ENCODE peak calls at places on chromosomes 3 and 15, in eight cellular contexts. R, S, H, P, T, G, W and E are unnamed samples. For H3K4me1, the result is how much of the 10 kb centered on the place peaks cover.

GRCh38 chr3:16060358-16060852 is 114.1 kb upstream of the GALNT15 start:
- DNase-seq in W (peak), T (no peak), S (peak), H (peak), R (no peak), P (no peak), G (peak), E (no peak)

GRCh38 chr15:85973584-85974347 is 105.9 kb upstream of the AGBL1 start:
- DNase-seq in H (no peak), S (no peak), R (no peak), G (no peak), P (no peak), T (no peak), W (no peak), E (no peak)

GRCh38 chr3:141083831-141084624 is 32.9 kb downstream of the SPSB4 start:
- DNase-seq in G (no peak), P (no peak), H (no peak), R (no peak), W (peak), S (no peak), T (peak), E (peak)

GRCh38 chr3:14424711-14425573 is 22.5 kb downstream of the SLC6A6 start:
- DNase-seq in S (peak), P (peak), G (no peak), T (no peak), R (no peak), W (no peak), H (no peak), E (no peak)

GRCh38 chr15:90807687-90808086 is 60.7 kb upstream of the FURIN start:
- DNase-seq in G (no peak), P (no peak), H (no peak), T (no peak), R (no peak), W (no peak), S (no peak), E (no peak)

GRCh38 chr3:133996251-133996661 is 33.5 kb downstream of the SLCO2A1 start:
- DNase-seq in G (no peak), T (peak), S (no peak), P (no peak), H (peak), R (no peak), W (no peak), E (no peak)

GRCh38 chr3:11634081-11634635 is 9.6 kb downstream of the VGLL4 start:
- DNase-seq in T (peak), H (no peak), S (no peak), G (peak), P (peak), W (no peak), R (no peak), E (peak)

GRCh38 chr3:28334552-28334951 is 14.0 kb upstream of the ZCWPW2 start:
- DNase-seq in H (no peak), W (no peak), R (no peak), G (no peak), T (no peak), S (peak), P (no peak), E (no peak)

GRCh38 chr15:60004846-60005351 is 788 bp downstream of the FOXB1 start:
- DNase-seq in W (no peak), G (peak), R (no peak), P (no peak), T (peak), H (no peak), S (peak), E (no peak)

GRCh38 chr3:88132894-88133293 is 16.9 kb upstream of the C3orf38 start:
- DNase-seq in H (no peak), R (no peak), W (no peak), T (no peak), S (no peak), P (no peak), G (no peak), E (no peak)

GRCh38 chr3:177820683-177821316 is 623.5 kb upstream of the TBL1XR1 start:
- DNase-seq in S (peak), R (no peak), W (no peak), P (no peak), H (no peak), G (no peak), T (no peak), E (no peak)

GRCh38 chr3:139108253-139108969 is 63.7 kb upstream of the PRR23C start:
- DNase-seq in G (no peak), T (no peak), S (no peak), H (no peak), W (no peak), P (no peak), R (no peak), E (no peak)

GRCh38 chr3:11499144-11499543 is 144.6 kb downstream of the VGLL4 start:
- DNase-seq in H (no peak), W (no peak), P (no peak), R (no peak), T (no peak), S (peak), G (peak), E (no peak)

GRCh38 chr3:78048698-78049097 is 1008.8 kb downstream of the ROBO2 start:
- DNase-seq in P (no peak), T (no peak), R (no peak), W (no peak), G (no peak), S (no peak), H (no peak), E (no peak)

GRCh38 chr3:160140756-160141155 is 84.5 kb upstream of the C3orf80 start:
- DNase-seq in T (no peak), S (no peak), W (no peak), P (no peak), R (no peak), H (no peak), G (no peak), E (no peak)

GRCh38 chr3:49724586-49724985 is 835 bp upstream of the GMPPB start:
- DNase-seq in G (no peak), R (no peak), T (peak), P (peak), H (peak), S (peak), W (no peak), E (no peak)

GRCh38 chr15:68106656-68107055 is 52.5 kb downstream of the PIAS1 start:
- DNase-seq in G (no peak), S (peak), H (no peak), T (no peak), R (no peak), W (no peak), P (no peak), E (no peak)
- H3K4me1 ChIP-seq in G (under half), S (under half), H (under half), T (under half), R (under half), W (under half), P (under half), E (under half)

GRCh38 chr15:69454953-69455352 is 2.3 kb downstream of the RPLP1 start:
- DNase-seq in H (no peak), W (no peak), G (no peak), P (no peak), S (no peak), T (no peak), R (no peak), E (no peak)
- H3K27ac ChIP-seq in H (no peak), W (peak), G (no peak), P (no peak), S (no peak), T (no peak), R (no peak), E (no peak)

GRCh38 chr15:36877796-36878744 is 222.3 kb downstream of the MEIS2 start:
- DNase-seq in W (no peak), P (no peak), H (no peak), G (no peak), R (no peak), S (no peak), T (peak), E (no peak)

GRCh38 chr15:36880226-36880912 is 220.0 kb downstream of the MEIS2 start:
- DNase-seq in P (no peak), W (no peak), T (peak), R (no peak), G (no peak), H (no peak), S (no peak), E (no peak)

GRCh38 chr15:36878745-36879262 is 221.5 kb downstream of the MEIS2 start:
- DNase-seq in S (no peak), T (no peak), H (no peak), G (no peak), R (no peak), P (no peak), W (no peak), E (no peak)

GRCh38 chr15:36880913-36881290 is 219.4 kb downstream of the MEIS2 start:
- DNase-seq in W (no peak), G (no peak), S (no peak), R (no peak), H (no peak), P (no peak), T (no peak), E (no peak)

GRCh38 chr15:36879568-36880225 is 220.7 kb downstream of the MEIS2 start:
- DNase-seq in T (no peak), G (no peak), W (no peak), R (no peak), P (no peak), H (no peak), S (no peak), E (no peak)
- H3K4me1 ChIP-seq in T (under half), G (under half), W (under half), R (under half), P (under half), H (under half), S (under half), E (under half)

GRCh38 chr15:38072007-38072506 is 137.6 kb downstream of the TMCO5A start:
- DNase-seq in W (no peak), H (peak), S (no peak), T (peak), P (no peak), R (no peak), G (no peak), E (no peak)
- H3K27ac ChIP-seq in W (peak), H (peak), S (peak), T (peak), P (no peak), R (peak), G (peak), E (peak)